ENCODE peak calls at places on chromosomes 7 and 10, in five cellular contexts. S, U, V, W and G are unnamed samples.

GRCh38 chr7:77450613-77451012 is 34.5 kb upstream of the GSAP start:
- DNase-seq in W (no peak), U (no peak), V (no peak), S (no peak), G (no peak)

GRCh38 chr10:80206277-80206655 is 929 bp upstream of the ANXA11 start:
- DNase-seq in V (no peak), W (no peak), S (no peak), U (no peak), G (no peak)

GRCh38 chr7:128906766-128907559 is 3.5 kb downstream of the KCP start:
- DNase-seq in V (no peak), S (no peak), U (no peak), W (no peak), G (no peak)

GRCh38 chr7:1022801-1023465 is 21.4 kb upstream of the GPR146 start:
- DNase-seq in U (no peak), V (no peak), W (no peak), S (no peak), G (no peak)

GRCh38 chr7:23120106-23120505 is 14.5 kb downstream of the KLHL7 start:
- DNase-seq in U (no peak), V (no peak), W (no peak), S (no peak), G (no peak)

GRCh38 chr10:18737236-18737635 is 78.0 kb downstream of the ARL5B start:
- DNase-seq in U (no peak), W (no peak), V (no peak), S (no peak), G (no peak)

GRCh38 chr7:151115121-151115835 is 29.0 kb downstream of the AGAP3 start:
- DNase-seq in V (peak), S (no peak), U (no peak), W (no peak), G (no peak)

GRCh38 chr7:12638851-12639467 is 48.5 kb upstream of the ARL4A start:
- DNase-seq in V (no peak), W (no peak), U (no peak), S (no peak), G (peak)

GRCh38 chr7:135282621-135283295 is 49.1 kb downstream of the STRA8 start:
- DNase-seq in W (no peak), U (no peak), S (no peak), V (no peak), G (no peak)

GRCh38 chr7:3897430-3898385 is 596.7 kb downstream of the SDK1 start:
- DNase-seq in S (no peak), V (peak), W (peak), U (no peak), G (no peak)

GRCh38 chr7:64182036-64182790 is 24.8 kb upstream of the ZNF735 start:
- DNase-seq in W (no peak), U (no peak), S (no peak), V (no peak), G (no peak)

GRCh38 chr10:112330154-112330553 is 43.8 kb upstream of the ACSL5 start:
- DNase-seq in S (no peak), U (no peak), V (no peak), W (no peak), G (no peak)

GRCh38 chr10:5364365-5364764 is 401 bp upstream of the UCN3 start:
- DNase-seq in V (no peak), S (no peak), U (no peak), W (no peak), G (no peak)

GRCh38 chr10:103193107-103193819 is at the start of gene NT5C2:
- DNase-seq in V (peak), S (peak), U (no peak), W (peak), G (peak)

GRCh38 chr10:62582804-62583208 is 208.6 kb downstream of the ZNF365 start:
- DNase-seq in S (peak), U (no peak), W (peak), V (no peak), G (peak)

GRCh38 chr7:27750336-27750735 is 10.4 kb downstream of the TAX1BP1 start:
- DNase-seq in W (no peak), U (no peak), S (no peak), V (no peak), G (no peak)

GRCh38 chr10:103241262-103242011 is 4.2 kb upstream of the RPEL1 start:
- DNase-seq in U (no peak), V (no peak), W (peak), S (no peak), G (peak)

GRCh38 chr7:130364446-130364845 is 15.8 kb upstream of the CPA1 start:
- DNase-seq in W (no peak), U (no peak), V (no peak), S (no peak), G (no peak)

GRCh38 chr7:139598642-139599041 is 75.2 kb downstream of the CLEC2L start:
- DNase-seq in S (no peak), U (no peak), W (no peak), V (no peak), G (no peak)

GRCh38 chr10:5293691-5294550 is 70.8 kb upstream of the UCN3 start:
- DNase-seq in U (no peak), V (peak), W (no peak), S (peak), G (peak)

GRCh38 chr10:84842593-84842992 is 514.2 kb downstream of the CCSER2 start:
- DNase-seq in W (no peak), V (no peak), U (no peak), S (no peak), G (no peak)
- TF ChIP-seq CTCF in W (no peak), V (no peak), U (no peak), S (no peak), G (no peak)

GRCh38 chr7:138097064-138097741 is 20.9 kb downstream of the AKR1D1 start:
- DNase-seq in U (no peak), W (no peak), S (no peak), V (peak), G (no peak)
- TF ChIP-seq CTCF in U (peak), W (no peak), S (peak), V (no peak), G (no peak)

GRCh38 chr7:137731436-137731835 is 115.3 kb downstream of the DGKI start:
- DNase-seq in S (no peak), U (no peak), W (no peak), V (no peak), G (no peak)
- TF ChIP-seq CTCF in S (no peak), U (no peak), W (no peak), V (no peak), G (no peak)

DNA sequence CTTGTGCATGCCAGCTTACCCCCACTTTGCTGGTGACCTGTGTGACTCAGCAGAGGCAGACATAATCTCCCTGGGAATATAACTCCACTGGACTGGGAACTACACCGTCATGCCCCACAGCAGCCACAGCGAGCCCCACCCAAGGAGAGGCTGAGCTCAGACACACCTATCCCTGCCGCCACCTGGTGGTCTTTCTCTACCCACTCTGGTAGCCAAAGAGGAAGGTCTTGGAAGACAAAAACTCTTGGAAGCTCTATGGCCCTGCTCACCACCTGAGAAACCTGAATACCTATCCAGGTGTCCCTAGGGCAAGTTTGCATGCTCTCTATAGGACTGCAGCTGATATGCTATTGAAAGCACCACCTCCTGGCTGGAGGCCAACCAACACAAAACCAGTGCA is 48.1 kb downstream of the MYO3A start:
- DNase-seq in W (no peak), U (no peak), S (no peak), V (no peak), G (no peak)
- TF ChIP-seq CTCF in W (no peak), U (no peak), S (no peak), V (no peak), G (no peak)

DNA sequence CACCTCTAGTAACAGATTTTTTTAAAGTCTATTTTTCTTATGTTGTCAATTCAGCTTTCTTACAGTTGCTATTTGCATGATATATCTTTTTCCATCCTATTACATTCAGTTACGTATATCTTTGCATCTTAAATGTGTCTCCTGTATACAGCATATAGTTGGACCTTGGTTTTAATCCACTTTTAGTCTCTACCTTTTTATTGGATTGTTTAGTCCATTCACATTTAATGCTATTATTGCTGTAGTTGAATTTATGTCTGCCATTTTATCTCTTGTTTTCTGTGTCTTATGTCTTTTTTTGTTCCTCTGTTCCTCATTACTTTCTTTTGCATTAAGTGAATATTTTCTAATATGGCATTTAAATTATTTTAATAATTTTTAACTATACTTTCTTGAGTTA is 100.6 kb downstream of the EEPD1 start:
- DNase-seq in V (no peak), U (no peak), W (no peak), S (no peak), G (no peak)
- TF ChIP-seq CTCF in V (no peak), U (no peak), W (no peak), S (no peak), G (no peak)

GRCh38 chr7:54129035-54129434 is 413.1 kb upstream of the VSTM2A start:
- DNase-seq in U (no peak), W (no peak), V (no peak), S (no peak), G (no peak)
- TF ChIP-seq CTCF in U (no peak), W (no peak), V (no peak), S (no peak), G (no peak)

GRCh38 chr7:95088536-95088935 is 181.1 kb downstream of the PPP1R9A start:
- DNase-seq in W (no peak), S (no peak), U (no peak), V (no peak), G (no peak)
- TF ChIP-seq CTCF in W (no peak), S (no peak), U (no peak), V (no peak), G (no peak)

GRCh38 chr7:127628445-127628844 is 10.5 kb upstream of the PAX4 start:
- DNase-seq in V (peak), W (no peak), U (no peak), S (no peak), G (no peak)
- TF ChIP-seq CTCF in V (no peak), W (no peak), U (no peak), S (no peak), G (peak)